ENCODE peak calls at places on chromosomes 5 and 9, in five cellular contexts. One of them, this sample, is unnamed.

GRCh38 chr5:173625686-173626500 is 9.4 kb upstream of the BOD1 start:
- DNase-seq in stomach: no peak
- DNase-seq in CD8-positive, alpha-beta T cell: no peak
- DNase-seq in cardiac muscle cell: no peak
- DNase-seq in mammary epithelial cell: no peak
- DNase-seq in this sample: no peak

GRCh38 chr5:127313847-127314473 is 23.4 kb downstream of the MEGF10 start:
- DNase-seq in cardiac muscle cell: peak
- DNase-seq in CD8-positive, alpha-beta T cell: peak
- DNase-seq in stomach: peak
- DNase-seq in mammary epithelial cell: peak
- DNase-seq in this sample: no peak

GRCh38 chr9:124940894-124941688 is at the start of gene GOLGA1:
- DNase-seq in mammary epithelial cell: peak
- DNase-seq in CD8-positive, alpha-beta T cell: peak
- DNase-seq in stomach: peak
- DNase-seq in cardiac muscle cell: peak
- DNase-seq in this sample: peak

GRCh38 chr5:34591723-34592122 is 64.4 kb upstream of the RAI14 start:
- DNase-seq in mammary epithelial cell: no peak
- DNase-seq in cardiac muscle cell: no peak
- DNase-seq in CD8-positive, alpha-beta T cell: no peak
- DNase-seq in stomach: no peak
- DNase-seq in this sample: no peak

GRCh38 chr9:8916771-8917170 is 1117.2 kb upstream of the DMAC1 start:
- DNase-seq in cardiac muscle cell: no peak
- DNase-seq in CD8-positive, alpha-beta T cell: no peak
- DNase-seq in mammary epithelial cell: no peak
- DNase-seq in stomach: no peak
- DNase-seq in this sample: no peak

GRCh38 chr5:73446631-73447233 is 1.8 kb downstream of the FOXD1 start:
- DNase-seq in cardiac muscle cell: no peak
- DNase-seq in stomach: no peak
- DNase-seq in mammary epithelial cell: no peak
- DNase-seq in CD8-positive, alpha-beta T cell: no peak
- DNase-seq in this sample: no peak

GRCh38 chr5:83608122-83608521 is 112.5 kb downstream of the HAPLN1 start:
- DNase-seq in CD8-positive, alpha-beta T cell: no peak
- DNase-seq in cardiac muscle cell: peak
- DNase-seq in mammary epithelial cell: peak
- DNase-seq in stomach: peak
- DNase-seq in this sample: no peak

GRCh38 chr5:670396-671270 is 22.5 kb downstream of the TPPP start:
- DNase-seq in stomach: no peak
- DNase-seq in CD8-positive, alpha-beta T cell: no peak
- DNase-seq in cardiac muscle cell: no peak
- DNase-seq in mammary epithelial cell: no peak
- DNase-seq in this sample: no peak

GRCh38 chr5:80109549-80110478 is 74.7 kb downstream of the THBS4 start:
- DNase-seq in cardiac muscle cell: no peak
- DNase-seq in mammary epithelial cell: no peak
- DNase-seq in CD8-positive, alpha-beta T cell: no peak
- DNase-seq in stomach: no peak
- DNase-seq in this sample: no peak

GRCh38 chr5:8176101-8176693 is 307.2 kb downstream of the MTRR start:
- DNase-seq in CD8-positive, alpha-beta T cell: no peak
- DNase-seq in stomach: no peak
- DNase-seq in mammary epithelial cell: no peak
- DNase-seq in cardiac muscle cell: peak
- DNase-seq in this sample: no peak

GRCh38 chr9:105994970-105995369 is 300.6 kb downstream of the TMEM38B start:
- DNase-seq in mammary epithelial cell: peak
- DNase-seq in cardiac muscle cell: no peak
- DNase-seq in stomach: no peak
- DNase-seq in CD8-positive, alpha-beta T cell: no peak
- DNase-seq in this sample: no peak

GRCh38 chr9:127074561-127075548 is 47.6 kb downstream of the ANGPTL2 start:
- DNase-seq in CD8-positive, alpha-beta T cell: no peak
- DNase-seq in stomach: no peak
- DNase-seq in cardiac muscle cell: no peak
- DNase-seq in mammary epithelial cell: no peak
- DNase-seq in this sample: no peak

GRCh38 chr5:157387683-157388093 is 72.3 kb upstream of the NIPAL4 start:
- DNase-seq in stomach: no peak
- DNase-seq in CD8-positive, alpha-beta T cell: no peak
- DNase-seq in cardiac muscle cell: peak
- DNase-seq in mammary epithelial cell: peak
- DNase-seq in this sample: no peak

GRCh38 chr9:87527211-87527916 is 29.7 kb downstream of the DAPK1 start:
- DNase-seq in mammary epithelial cell: no peak
- DNase-seq in cardiac muscle cell: no peak
- DNase-seq in stomach: no peak
- DNase-seq in CD8-positive, alpha-beta T cell: no peak
- DNase-seq in this sample: no peak

GRCh38 chr9:124099860-124100259 is 88.3 kb downstream of the LHX2 start:
- DNase-seq in CD8-positive, alpha-beta T cell: no peak
- DNase-seq in mammary epithelial cell: no peak
- DNase-seq in cardiac muscle cell: no peak
- DNase-seq in stomach: no peak
- DNase-seq in this sample: no peak

GRCh38 chr9:126532489-126532888 is 81.2 kb upstream of the LMX1B start:
- DNase-seq in CD8-positive, alpha-beta T cell: no peak
- DNase-seq in mammary epithelial cell: no peak
- DNase-seq in stomach: no peak
- DNase-seq in cardiac muscle cell: no peak
- DNase-seq in this sample: no peak

GRCh38 chr5:38467353-38468040 is 88.9 kb downstream of the LIFR start:
- DNase-seq in CD8-positive, alpha-beta T cell: no peak
- DNase-seq in cardiac muscle cell: peak
- DNase-seq in mammary epithelial cell: no peak
- DNase-seq in stomach: peak
- DNase-seq in this sample: peak

GRCh38 chr9:107896544-107896943 is 407.0 kb upstream of the KLF4 start:
- DNase-seq in stomach: no peak
- DNase-seq in mammary epithelial cell: no peak
- DNase-seq in cardiac muscle cell: no peak
- DNase-seq in CD8-positive, alpha-beta T cell: no peak
- DNase-seq in this sample: no peak

GRCh38 chr5:138054863-138055558 is 22.1 kb upstream of the FAM13B start:
- DNase-seq in mammary epithelial cell: peak
- DNase-seq in CD8-positive, alpha-beta T cell: no peak
- DNase-seq in cardiac muscle cell: peak
- DNase-seq in stomach: no peak
- DNase-seq in this sample: no peak

GRCh38 chr5:64606926-64607325 is 83.4 kb upstream of the SHISAL2B start:
- DNase-seq in CD8-positive, alpha-beta T cell: no peak
- DNase-seq in stomach: no peak
- DNase-seq in cardiac muscle cell: no peak
- DNase-seq in mammary epithelial cell: no peak
- DNase-seq in this sample: no peak

GRCh38 chr5:135318037-135318436 is 81.0 kb downstream of the MACROH2A1 start:
- DNase-seq in cardiac muscle cell: no peak
- DNase-seq in CD8-positive, alpha-beta T cell: peak
- DNase-seq in stomach: peak
- DNase-seq in mammary epithelial cell: no peak
- DNase-seq in this sample: no peak

GRCh38 chr5:176553260-176554085 is 4.3 kb downstream of the CDHR2 start:
- DNase-seq in CD8-positive, alpha-beta T cell: no peak
- DNase-seq in mammary epithelial cell: peak
- DNase-seq in cardiac muscle cell: no peak
- DNase-seq in stomach: peak
- DNase-seq in this sample: no peak

GRCh38 chr9:135077497-135078200 is 9.8 kb upstream of the OLFM1 start:
- DNase-seq in CD8-positive, alpha-beta T cell: no peak
- DNase-seq in mammary epithelial cell: no peak
- DNase-seq in stomach: peak
- DNase-seq in cardiac muscle cell: peak
- DNase-seq in this sample: peak

GRCh38 chr5:130710596-130710995 is 454.5 kb downstream of the HINT1 start:
- DNase-seq in mammary epithelial cell: no peak
- DNase-seq in CD8-positive, alpha-beta T cell: no peak
- DNase-seq in stomach: no peak
- DNase-seq in cardiac muscle cell: peak
- DNase-seq in this sample: no peak

GRCh38 chr9:78032599-78033457 is 1.2 kb upstream of the GNAQ start:
- DNase-seq in CD8-positive, alpha-beta T cell: no peak
- DNase-seq in mammary epithelial cell: no peak
- DNase-seq in stomach: no peak
- DNase-seq in cardiac muscle cell: no peak
- DNase-seq in this sample: no peak

DNA sequence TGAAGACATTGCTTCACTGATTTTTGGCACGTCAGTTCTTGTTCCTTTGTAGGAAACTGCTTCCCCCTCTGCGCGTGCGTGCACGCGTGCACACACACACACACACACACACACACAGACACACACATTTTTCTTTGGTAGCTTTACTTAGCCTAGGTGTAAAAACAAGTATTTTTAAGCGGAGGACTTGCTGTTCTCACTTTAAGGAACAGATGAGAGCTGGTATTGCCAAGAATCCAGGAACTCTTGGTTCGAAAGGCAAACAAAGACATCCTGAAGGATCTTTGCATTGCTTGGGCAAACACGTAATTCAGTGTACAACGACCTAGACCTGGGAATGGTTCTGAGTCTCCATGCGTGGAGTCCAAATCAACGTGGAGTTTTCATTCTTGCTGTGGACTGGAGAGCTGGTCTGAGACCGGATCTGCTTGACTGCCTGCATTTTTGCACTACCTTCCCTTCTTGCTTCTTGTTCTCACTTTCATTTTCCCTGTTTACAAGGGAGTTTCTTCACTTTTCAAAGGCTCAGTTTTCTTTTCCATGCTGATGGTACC is 8.2 kb downstream of the TMEM268 start:
- DNase-seq in cardiac muscle cell: no peak
- DNase-seq in mammary epithelial cell: peak
- DNase-seq in CD8-positive, alpha-beta T cell: no peak
- DNase-seq in stomach: peak
- DNase-seq in this sample: no peak
- H3K4me3 ChIP-seq in cardiac muscle cell: no peak
- H3K4me3 ChIP-seq in mammary epithelial cell: peak
- H3K4me3 ChIP-seq in CD8-positive, alpha-beta T cell: peak
- H3K4me3 ChIP-seq in stomach: no peak
- H3K4me3 ChIP-seq in this sample: no peak

GRCh38 chr9:133124123-133124948 is 3.3 kb upstream of the RALGDS start:
- DNase-seq in cardiac muscle cell: no peak
- DNase-seq in CD8-positive, alpha-beta T cell: no peak
- DNase-seq in stomach: no peak
- DNase-seq in mammary epithelial cell: no peak
- DNase-seq in this sample: no peak

GRCh38 chr9:133126697-133127339 is 5.8 kb upstream of the RALGDS start:
- DNase-seq in stomach: no peak
- DNase-seq in CD8-positive, alpha-beta T cell: no peak
- DNase-seq in mammary epithelial cell: no peak
- DNase-seq in cardiac muscle cell: no peak
- DNase-seq in this sample: no peak

GRCh38 chr9:133128152-133128551 is 7.1 kb upstream of the RALGDS start:
- DNase-seq in CD8-positive, alpha-beta T cell: no peak
- DNase-seq in mammary epithelial cell: no peak
- DNase-seq in stomach: no peak
- DNase-seq in cardiac muscle cell: no peak
- DNase-seq in this sample: no peak

GRCh38 chr9:133127340-133127981 is 6.4 kb upstream of the RALGDS start:
- DNase-seq in stomach: peak
- DNase-seq in mammary epithelial cell: peak
- DNase-seq in CD8-positive, alpha-beta T cell: peak
- DNase-seq in cardiac muscle cell: no peak
- DNase-seq in this sample: no peak

DNA sequence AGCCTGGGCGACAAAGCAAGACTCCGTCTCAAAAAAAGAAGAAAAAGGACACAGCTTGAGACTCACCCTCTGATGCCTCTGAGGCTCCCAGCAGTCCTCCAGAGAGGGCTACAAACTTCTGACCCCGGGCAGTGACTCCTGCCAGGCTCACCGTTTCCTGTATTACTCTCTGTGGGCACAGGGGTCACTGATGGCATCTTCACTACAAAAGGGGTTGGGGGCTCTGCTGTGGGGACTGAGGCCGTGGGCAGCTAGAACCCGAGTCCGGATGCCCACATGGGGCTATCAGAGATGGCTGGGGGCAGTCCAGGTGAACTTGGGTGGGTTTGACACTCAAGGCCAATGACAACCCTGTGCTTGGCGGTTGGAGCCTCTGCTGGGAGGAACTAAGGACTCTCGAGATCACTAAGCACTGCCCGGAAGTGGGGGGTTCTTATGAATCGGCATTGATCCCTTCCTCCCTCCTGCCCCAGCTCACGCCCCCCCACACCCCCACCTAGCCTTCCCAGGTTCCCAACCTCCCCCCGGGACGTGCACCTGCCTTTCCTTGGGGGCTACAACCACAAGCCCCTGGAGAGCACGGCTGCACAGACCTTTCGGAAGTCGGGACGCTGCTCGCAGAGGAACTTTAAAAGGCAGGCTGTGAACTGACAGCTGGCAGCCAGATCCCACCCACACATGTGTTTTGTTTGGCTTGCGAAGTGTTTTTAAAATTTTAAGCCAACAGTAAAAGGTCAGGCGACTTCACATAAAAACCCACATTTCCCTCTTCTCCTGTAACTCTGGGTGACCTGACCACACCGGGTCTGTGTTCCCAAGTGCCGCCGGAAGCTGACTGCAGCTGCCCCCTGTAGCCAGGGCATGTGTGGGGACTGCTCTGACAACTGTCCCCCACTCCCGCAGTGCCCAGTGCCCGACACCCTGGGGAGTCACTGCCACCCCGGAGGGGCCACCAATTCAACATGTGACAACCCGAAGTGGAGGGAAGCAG is 5.0 kb upstream of the RALGDS start:
- DNase-seq in cardiac muscle cell: peak
- DNase-seq in mammary epithelial cell: no peak
- DNase-seq in CD8-positive, alpha-beta T cell: no peak
- DNase-seq in stomach: no peak
- DNase-seq in this sample: no peak
- H3K27ac ChIP-seq in cardiac muscle cell: no peak
- H3K27ac ChIP-seq in mammary epithelial cell: no peak
- H3K27ac ChIP-seq in CD8-positive, alpha-beta T cell: peak
- H3K27ac ChIP-seq in stomach: peak
- H3K27ac ChIP-seq in this sample: no peak

DNA sequence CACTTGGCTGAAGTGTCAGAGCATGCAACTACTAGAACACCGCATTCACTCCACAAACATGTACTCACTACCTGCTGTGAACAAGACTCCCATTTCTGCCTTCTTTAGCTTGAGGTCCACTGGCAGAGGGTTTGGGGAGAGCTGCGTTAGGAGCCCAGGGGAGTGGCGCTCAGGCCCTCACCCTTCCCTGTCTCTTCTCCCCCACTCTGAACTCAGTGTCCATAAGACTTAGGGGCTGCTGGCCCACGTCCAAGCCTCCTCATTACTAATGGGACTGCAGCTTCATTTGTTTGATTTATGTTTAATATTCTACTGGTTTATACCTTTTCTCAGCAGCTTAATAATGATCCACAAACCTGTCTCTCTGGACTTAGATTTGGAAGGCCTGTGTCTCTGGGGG is 70.9 kb downstream of the HSPA4 start:
- DNase-seq in cardiac muscle cell: no peak
- DNase-seq in mammary epithelial cell: no peak
- DNase-seq in CD8-positive, alpha-beta T cell: no peak
- DNase-seq in stomach: no peak
- DNase-seq in this sample: no peak
- TF ChIP-seq CTCF in cardiac muscle cell: no peak
- TF ChIP-seq CTCF in mammary epithelial cell: no peak
- TF ChIP-seq CTCF in CD8-positive, alpha-beta T cell: no peak
- TF ChIP-seq CTCF in stomach: no peak
- TF ChIP-seq CTCF in this sample: no peak

GRCh38 chr9:83062011-83062652 is 810 bp downstream of the RASEF start:
- DNase-seq in cardiac muscle cell: peak
- DNase-seq in stomach: peak
- DNase-seq in mammary epithelial cell: peak
- DNase-seq in CD8-positive, alpha-beta T cell: no peak
- DNase-seq in this sample: no peak
- H3K4me3 ChIP-seq in cardiac muscle cell: peak
- H3K4me3 ChIP-seq in stomach: peak
- H3K4me3 ChIP-seq in mammary epithelial cell: peak
- H3K4me3 ChIP-seq in CD8-positive, alpha-beta T cell: no peak
- H3K4me3 ChIP-seq in this sample: peak